ENCODE peak calls at places on chromosomes 1 and 21, in six cellular contexts. E is cardiac fibroblast, F is foreskin fibroblast, L is upper lobe of left lung, Y is GM10248, G is osteocyte. D is an unnamed sample.
A peak's percentile ranks its signal among the peaks of the same experiment; 100 is the strongest.

GRCh38 chr1:46569909-46570725 is 18.7 kb upstream of the KNCN start:
- DNase-seq in E (peak; percentile 48), F (peak; percentile 82), L (no peak), Y (no peak), G (no peak), D (no peak)

GRCh38 chr1:66951513-66951912 is 26.7 kb downstream of the MIER1 start:
- DNase-seq in E (peak; percentile 47), F (peak; percentile 69), L (no peak), Y (no peak), G (no peak), D (no peak)

GRCh38 chr1:245168090-245168489 is 13.3 kb downstream of the KIF26B start:
- DNase-seq in E (no peak), F (no peak), L (peak; percentile 55), Y (no peak), G (no peak), D (no peak)

GRCh38 chr1:162689745-162690671 is 57.7 kb downstream of the DDR2 start:
- DNase-seq in E (no peak), F (peak; percentile 57), L (no peak), Y (no peak), G (no peak), D (no peak)

GRCh38 chr1:226656201-226656600 is 82.9 kb downstream of the ITPKB start:
- DNase-seq in E (no peak), F (no peak), L (no peak), Y (no peak), G (no peak), D (no peak)

GRCh38 chr1:6260961-6261614 is at the start of gene GPR153:
- DNase-seq in E (peak; percentile 59), F (peak; percentile 82), L (no peak), Y (peak; percentile 82), G (no peak), D (no peak)

GRCh38 chr1:33377750-33378149 is 53.1 kb downstream of the PHC2 start:
- DNase-seq in E (no peak), F (peak; percentile 29), L (no peak), Y (no peak), G (no peak), D (no peak)

GRCh38 chr1:25099343-25099951 is 132.9 kb downstream of the SYF2 start:
- DNase-seq in E (no peak), F (no peak), L (peak; percentile 24), Y (no peak), G (no peak), D (no peak)

GRCh38 chr1:64917328-64917861 is 49.0 kb downstream of the JAK1 start:
- DNase-seq in E (peak; percentile 99), F (peak; percentile 99), L (peak; percentile 81), Y (no peak), G (peak; percentile 85), D (no peak)

GRCh38 chr21:31278511-31279155 is 65.4 kb downstream of the TIAM1 start:
- DNase-seq in E (peak; percentile 46), F (no peak), L (no peak), Y (no peak), G (no peak), D (no peak)

GRCh38 chr1:156517746-156518145 is 17.2 kb upstream of the MEF2D start:
- DNase-seq in E (no peak), F (no peak), L (no peak), Y (no peak), G (no peak), D (no peak)

GRCh38 chr1:230109871-230110667 is 43.0 kb downstream of the GALNT2 start:
- DNase-seq in E (no peak), F (no peak), L (no peak), Y (peak; percentile 89), G (no peak), D (peak; percentile 57)

GRCh38 chr1:220528049-220528678 is at the start of gene MARK1:
- DNase-seq in E (peak; percentile 49), F (peak; percentile 68), L (peak; percentile 27), Y (peak; percentile 56), G (no peak), D (peak; percentile 39)

GRCh38 chr1:16032388-16033100 is 10.7 kb downstream of the CLCNKA start:
- DNase-seq in E (peak; percentile 90), F (peak; percentile 93), L (peak; percentile 87), Y (peak; percentile 90), G (peak; percentile 95), D (peak; percentile 59)

GRCh38 chr1:18890704-18891103 is 11.7 kb downstream of the ALDH4A1 start:
- DNase-seq in E (peak; percentile 65), F (peak; percentile 72), L (no peak), Y (no peak), G (no peak), D (no peak)

GRCh38 chr1:228793032-228793431 is 57.8 kb downstream of the RHOU start:
- DNase-seq in E (no peak), F (no peak), L (no peak), Y (no peak), G (no peak), D (no peak)

GRCh38 chr1:54244655-54245054 is 44.7 kb downstream of the MRPL37 start:
- DNase-seq in E (no peak), F (no peak), L (no peak), Y (no peak), G (no peak), D (no peak)

GRCh38 chr1:3137111-3138100 is 68.4 kb downstream of the PRDM16 start:
- DNase-seq in E (no peak), F (no peak), L (no peak), Y (no peak), G (no peak), D (no peak)

GRCh38 chr1:150362721-150363425 is 1.1 kb upstream of the RPRD2 start:
- DNase-seq in E (no peak), F (peak; percentile 25), L (no peak), Y (no peak), G (peak; percentile 25), D (no peak)

GRCh38 chr1:203291201-203292096 is 13.9 kb upstream of the BTG2 start:
- DNase-seq in E (no peak), F (peak; percentile 58), L (peak; percentile 53), Y (no peak), G (no peak), D (no peak)

GRCh38 chr1:110579460-110579859 is 26.7 kb downstream of the KCNA2 start:
- DNase-seq in E (no peak), F (no peak), L (no peak), Y (no peak), G (no peak), D (no peak)

GRCh38 chr1:224106568-224107281 is 7.2 kb upstream of the FBXO28 start:
- DNase-seq in E (peak; percentile 58), F (peak; percentile 82), L (peak; percentile 51), Y (peak; percentile 62), G (no peak), D (no peak)

DNA sequence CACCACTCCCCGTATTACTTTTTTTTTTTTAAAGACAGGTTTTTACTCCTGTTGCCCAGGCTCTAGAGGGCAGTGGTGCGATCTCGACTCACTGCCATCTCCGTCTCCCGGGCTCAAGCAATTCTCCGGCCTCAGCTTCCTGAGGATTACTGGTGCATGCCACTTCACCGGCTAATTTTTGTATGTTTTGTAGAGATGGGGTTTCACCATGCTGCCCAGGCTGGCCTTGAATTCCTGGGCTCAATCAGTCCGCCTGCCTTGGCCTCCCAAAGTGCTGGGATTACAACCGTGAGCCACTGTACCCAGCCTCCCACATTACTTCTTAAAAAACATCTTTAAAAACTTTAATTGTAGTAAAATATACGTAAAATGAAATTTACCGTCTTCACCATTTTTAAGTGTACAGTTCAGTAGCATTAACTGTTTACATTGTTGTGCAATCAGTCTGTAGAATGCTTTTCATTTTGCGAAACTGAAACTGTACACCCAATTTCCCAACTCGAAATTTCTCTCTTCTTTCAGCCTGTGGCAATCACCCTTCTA is 77.0 kb downstream of the ZMYM4 start:
- DNase-seq in E (peak; percentile 12), F (peak; percentile 48), L (peak; percentile 83), Y (no peak), G (no peak), D (no peak)
- TF ChIP-seq CTCF in E (no peak), F (no peak), L (no peak), Y (no peak), G (no peak), D (no peak)

GRCh38 chr1:112954945-112955677 is 885 bp downstream of the SLC16A1 start:
- DNase-seq in E (peak; percentile 60), F (peak; percentile 80), L (peak; percentile 32), Y (peak; percentile 50), G (no peak), D (no peak)

GRCh38 chr1:112957133-112957812 is 1.3 kb upstream of the SLC16A1 start:
- DNase-seq in E (peak; percentile 93), F (peak; percentile 90), L (no peak), Y (peak; percentile 83), G (no peak), D (no peak)

GRCh38 chr1:112954059-112954458 is 1.9 kb downstream of the SLC16A1 start:
- DNase-seq in E (no peak), F (no peak), L (no peak), Y (no peak), G (no peak), D (no peak)

GRCh38 chr1:112956503-112957132 is 622 bp upstream of the SLC16A1 start:
- DNase-seq in E (no peak), F (no peak), L (peak; percentile 21), Y (no peak), G (no peak), D (no peak)

DNA sequence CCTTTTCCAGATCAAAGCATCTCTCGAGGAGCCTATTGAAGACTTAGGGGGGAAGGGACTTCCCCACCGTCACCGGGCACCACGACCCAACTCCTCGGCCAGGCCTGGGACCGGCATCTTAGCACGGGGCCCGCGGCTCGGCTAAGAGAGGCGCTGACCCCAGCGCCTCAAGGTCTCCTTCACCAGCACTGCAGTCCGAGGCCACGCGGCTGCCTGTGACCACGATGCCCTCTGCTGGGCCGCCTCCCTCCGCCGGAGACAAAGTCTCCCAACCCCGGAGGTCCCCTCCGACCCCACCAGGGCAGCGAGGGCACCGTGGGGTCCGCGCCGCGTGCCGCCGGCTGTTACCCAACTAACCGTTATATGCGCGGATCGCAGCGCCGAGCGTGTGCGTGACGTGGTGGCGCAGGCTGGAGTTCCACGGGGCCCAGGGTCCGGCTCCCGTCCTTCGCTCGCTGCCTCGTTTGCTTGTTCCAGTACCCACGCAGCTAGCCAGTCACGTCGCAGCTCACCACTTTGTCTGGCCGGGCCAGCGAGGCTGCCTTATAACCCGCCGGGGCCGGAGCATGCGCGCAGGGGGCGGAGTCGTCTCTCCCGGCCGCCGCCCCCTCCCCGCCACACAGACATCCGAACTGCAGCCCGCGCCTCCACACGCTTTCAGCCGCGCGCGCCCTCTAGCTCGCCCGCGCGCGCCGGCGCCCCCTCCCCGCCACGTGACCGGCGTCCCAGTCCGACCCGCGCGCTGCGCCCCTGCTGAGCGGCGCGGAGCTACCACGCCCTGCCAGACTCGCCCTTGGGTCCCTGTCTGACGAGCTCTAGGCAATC is at the start of gene SLC16A1:
- DNase-seq in E (peak; percentile 97), F (peak; percentile 98), L (peak; percentile 90), Y (peak; percentile 94), G (peak; percentile 98), D (peak; percentile 50)
- TF ChIP-seq CTCF in E (peak; percentile 28), F (peak; percentile 13), L (peak; percentile 20), Y (peak; percentile 46), G (peak; percentile 35), D (peak; percentile 28)

GRCh38 chr1:217627431-217627830 is 3.5 kb downstream of the GPATCH2 start:
- DNase-seq in E (no peak), F (no peak), L (no peak), Y (no peak), G (no peak), D (no peak)

GRCh38 chr1:217626321-217626720 is 4.6 kb downstream of the GPATCH2 start:
- DNase-seq in E (no peak), F (no peak), L (no peak), Y (no peak), G (no peak), D (no peak)

GRCh38 chr1:217630711-217631591 is at the start of the genes GPATCH2 and SPATA17:
- DNase-seq in E (peak; percentile 95), F (peak; percentile 93), L (peak; percentile 77), Y (peak; percentile 83), G (peak; percentile 91), D (peak; percentile 61)
- TF ChIP-seq CTCF in E (peak; percentile 34), F (no peak), L (peak; percentile 23), Y (no peak), G (peak; percentile 45), D (no peak)

GRCh38 chr1:103267893-103268292 is 159.6 kb upstream of the COL11A1 start:
- DNase-seq in E (no peak), F (no peak), L (no peak), Y (no peak), G (no peak), D (no peak)
- TF ChIP-seq CTCF in E (peak; percentile 22), F (no peak), L (no peak), Y (no peak), G (no peak), D (no peak)

D was measured in D721Med.